ENCODE peak calls at places on chromosomes 7 and 10, in nine cellular contexts. S is heart left ventricle, Z is tibial nerve, F is IMR-90, T is stomach, W is erythroblast, B is A549, J is adrenal gland, M is gastrocnemius medialis. H is an unnamed sample.

GRCh38 chr7:65731562-65732035 is 141.3 kb upstream of the VKORC1L1 start:
- DNase-seq in B (no peak), S (no peak), M (no peak), W (peak; percentile 8), J (no peak), Z (no peak), T (peak; percentile 37), F (no peak), H (no peak)

GRCh38 chr10:18795549-18795948 is 136.3 kb downstream of the ARL5B start:
- DNase-seq in M (no peak), S (no peak), J (no peak), F (no peak), B (no peak), W (no peak), Z (no peak), T (no peak), H (no peak)

GRCh38 chr10:8628351-8628750 is 573.9 kb downstream of the GATA3 start:
- DNase-seq in J (no peak), W (no peak), F (no peak), T (no peak), S (no peak), M (no peak), Z (no peak), B (peak; percentile 58), H (no peak)

GRCh38 chr10:133337079-133337725 is 506 bp upstream of the CALY start:
- DNase-seq in J (no peak), F (no peak), Z (no peak), T (no peak), B (no peak), W (no peak), M (no peak), S (no peak), H (no peak)

GRCh38 chr7:108452707-108453106 is 3.5 kb downstream of the NRCAM start:
- DNase-seq in F (peak; percentile 40), Z (no peak), M (no peak), J (no peak), T (no peak), W (peak; percentile 30), B (peak; percentile 63), S (no peak), H (no peak)

GRCh38 chr10:5965266-5965665 is 12.1 kb downstream of the IL15RA start:
- DNase-seq in T (peak; percentile 65), S (peak; percentile 7), F (no peak), M (no peak), B (no peak), J (no peak), W (no peak), Z (no peak), H (no peak)

GRCh38 chr7:73716318-73716890 is 3.1 kb downstream of the STX1A start:
- DNase-seq in S (no peak), F (no peak), M (no peak), B (peak; percentile 53), J (no peak), Z (no peak), T (no peak), W (no peak), H (no peak)

GRCh38 chr10:91023708-91024438 is 103.0 kb upstream of the ANKRD1 start:
- DNase-seq in T (no peak), W (no peak), J (no peak), F (no peak), M (no peak), Z (peak; percentile 12), B (no peak), S (no peak), H (no peak)

DNA sequence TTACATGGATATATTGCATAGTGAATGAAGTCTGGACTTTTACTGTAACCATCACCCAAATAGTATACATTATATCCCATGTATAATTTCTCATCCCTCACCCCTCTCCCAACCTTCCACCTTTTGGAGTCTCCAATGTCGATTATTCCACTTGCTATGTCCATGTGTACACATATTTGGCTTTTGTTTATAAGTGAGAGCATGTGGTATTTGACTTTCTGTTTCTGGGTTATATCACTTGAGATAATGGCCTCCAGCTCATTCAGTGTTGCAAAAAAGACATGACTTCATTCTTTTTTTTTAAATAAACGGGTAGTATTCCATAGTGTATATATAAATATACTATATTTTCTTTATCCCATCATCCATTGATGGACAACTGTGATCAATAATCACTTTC is 288.6 kb upstream of the BMPER start:
- DNase-seq in F (peak; percentile 31), M (no peak), Z (no peak), S (no peak), W (no peak), J (no peak), T (no peak), B (no peak), H (no peak)
- TF ChIP-seq POLR2A in F (no peak), M (no peak), Z (no peak), S (no peak), W (no peak), J (no peak), T (no peak), B (no peak), H (no peak)

DNA sequence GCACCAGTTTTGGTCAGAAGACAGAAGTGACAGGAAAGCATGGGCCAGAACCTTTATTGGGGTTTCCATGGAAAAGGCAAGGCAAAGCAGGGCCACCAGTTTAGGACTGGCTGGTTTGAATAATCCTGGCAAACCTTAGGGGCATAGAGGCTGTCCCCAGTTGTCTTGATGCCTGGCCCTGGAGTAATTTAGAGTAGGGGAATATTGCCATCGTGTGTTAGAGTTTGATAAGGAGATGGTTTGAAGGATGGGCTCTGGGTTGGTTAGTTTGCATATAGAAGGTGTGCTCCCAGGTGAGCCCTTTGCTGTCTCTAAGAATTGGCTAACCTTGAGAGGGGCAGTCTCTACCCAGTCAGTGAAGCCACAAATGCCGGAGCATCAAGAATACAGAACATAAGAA is 79.6 kb downstream of the ZNF777 start:
- DNase-seq in Z (no peak), W (no peak), S (no peak), T (no peak), M (no peak), F (no peak), B (no peak), J (no peak), H (no peak)
- TF ChIP-seq POLR2A in Z (no peak), W (no peak), S (no peak), T (no peak), M (no peak), F (no peak), B (no peak), J (no peak), H (no peak)

GRCh38 chr7:50399206-50399605 is 50.9 kb downstream of the FIGNL1 start:
- DNase-seq in S (no peak), B (no peak), Z (no peak), T (no peak), W (no peak), J (no peak), M (no peak), F (no peak), H (no peak)

GRCh38 chr7:50397971-50398324 is 52.2 kb downstream of the FIGNL1 start:
- DNase-seq in T (no peak), B (no peak), Z (no peak), J (no peak), W (no peak), S (no peak), F (no peak), M (no peak), H (no peak)

GRCh38 chr7:50397320-50397970 is 52.7 kb downstream of the FIGNL1 start:
- DNase-seq in J (no peak), W (no peak), F (no peak), B (no peak), S (no peak), T (no peak), Z (no peak), M (no peak), H (no peak)

GRCh38 chr7:50394315-50394714 is 55.8 kb downstream of the FIGNL1 start:
- DNase-seq in M (no peak), S (no peak), Z (no peak), F (no peak), W (no peak), J (no peak), B (no peak), T (no peak), H (no peak)

DNA sequence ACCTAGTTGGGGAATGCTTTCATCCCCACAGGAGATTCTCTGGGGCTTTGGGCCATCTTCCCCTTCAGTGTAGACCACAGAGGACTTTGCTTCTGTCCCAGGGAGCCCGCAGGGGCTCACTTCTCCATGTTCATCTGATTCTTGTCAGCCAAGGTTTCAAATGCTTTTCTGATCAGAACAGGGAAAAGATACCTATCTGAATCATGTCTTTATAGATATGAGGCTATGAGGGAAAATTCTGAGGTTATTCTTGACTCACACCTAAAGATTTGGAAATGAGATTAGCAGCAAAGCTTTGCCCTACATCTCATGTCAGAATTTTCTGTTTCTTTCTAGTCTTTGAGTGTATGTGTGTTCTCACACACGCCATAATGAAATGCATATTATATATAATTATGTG is 53.3 kb downstream of the FIGNL1 start:
- DNase-seq in J (no peak), F (no peak), W (no peak), Z (no peak), T (no peak), S (no peak), M (no peak), B (no peak), H (no peak)
- TF ChIP-seq POLR2A in J (no peak), F (no peak), W (no peak), Z (no peak), T (no peak), S (no peak), M (no peak), B (no peak), H (no peak)

GRCh38 chr7:44883961-44884360 is 1.4 kb downstream of the PURB start:
- DNase-seq in Z (no peak), B (no peak), T (no peak), S (no peak), W (no peak), M (no peak), J (no peak), F (no peak), H (no peak)

GRCh38 chr7:44882899-44883298 is 2.4 kb downstream of the PURB start:
- DNase-seq in M (no peak), W (no peak), S (no peak), Z (no peak), B (no peak), T (no peak), F (peak; percentile 26), J (no peak), H (no peak)

GRCh38 chr7:44884553-44885393 is 557 bp downstream of the PURB start:
- DNase-seq in W (peak; percentile 90), F (peak; percentile 67), J (peak; percentile 62), Z (peak; percentile 14), M (peak; percentile 17), B (peak; percentile 53), T (peak; percentile 55), S (peak; percentile 72), H (peak; percentile 42)

GRCh38 chr7:44887293-44887692 is 2.0 kb upstream of the PURB start:
- DNase-seq in Z (no peak), W (no peak), B (no peak), T (no peak), J (no peak), M (no peak), F (no peak), S (no peak), H (no peak)

DNA sequence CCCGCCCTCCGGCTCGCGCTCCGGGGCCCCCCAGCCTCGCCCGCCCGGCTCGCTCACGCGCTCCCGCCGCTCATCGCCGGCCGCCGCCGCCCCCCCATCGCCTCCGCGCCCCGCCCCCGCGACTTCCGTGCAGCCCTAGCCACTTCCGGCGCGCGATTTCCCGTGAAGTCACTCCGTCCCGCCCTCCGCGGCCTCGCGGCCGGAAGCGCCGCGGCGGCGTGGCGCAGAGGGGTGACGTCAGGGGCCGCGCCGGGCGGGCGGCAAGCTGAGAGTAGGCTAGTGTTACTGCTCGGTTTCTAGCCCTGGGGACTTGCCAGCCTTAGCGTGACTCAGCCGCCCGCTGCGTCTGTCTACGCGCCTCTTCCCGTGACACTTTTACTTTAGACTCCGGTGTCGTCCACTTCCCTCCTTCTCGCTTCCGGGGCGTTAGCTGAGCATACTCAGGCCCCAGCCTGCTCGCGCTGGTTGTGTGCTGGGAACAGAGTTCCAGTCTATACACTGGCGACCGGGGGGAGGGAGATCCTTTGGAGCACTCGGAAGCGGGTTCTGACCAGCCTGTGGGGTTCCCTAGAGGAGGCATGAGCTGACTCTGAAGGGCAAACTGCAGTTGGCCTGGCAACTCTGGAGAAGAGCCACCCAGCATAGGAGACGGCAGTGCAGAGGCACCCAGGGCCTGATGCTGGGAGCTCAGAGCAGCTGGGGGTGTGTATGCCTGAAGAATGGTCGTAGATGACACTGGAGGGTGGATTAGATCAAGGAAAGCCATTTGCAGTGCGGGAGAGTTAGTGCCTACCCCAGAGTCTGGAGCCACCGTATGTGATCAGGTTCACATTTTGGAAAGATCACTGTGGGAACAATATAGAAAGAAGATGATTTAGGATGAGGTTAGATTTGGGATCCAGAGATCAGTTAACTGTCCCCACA is at the start of gene PURB:
- DNase-seq in M (peak; percentile 94), B (peak; percentile 94), T (peak; percentile 96), S (peak; percentile 96), Z (peak; percentile 91), F (peak; percentile 98), J (peak; percentile 96), W (peak; percentile 98), H (peak; percentile 99)
- TF ChIP-seq POLR2A in M (peak; percentile 95), B (peak; percentile 70), T (no peak), S (peak; percentile 94), Z (peak; percentile 100), F (peak; percentile 90), J (peak; percentile 91), W (peak; percentile 99), H (peak; percentile 81)

H was measured in H54.